ENCODE peak calls at places on chromosomes 2 and 18, in five cellular contexts. B is posterior cingulate gyrus; S is foreskin fibroblast; Q is stimulated activated CD4-positive, alpha-beta T cell treated with anti-CD3 and anti-CD28 coated beads, Interleukin-2, amount 100 ng/mL, for 24 hours; F is RPMI8226. V is an unnamed sample.

GRCh38 chr2:186592137-186592875 is 2.5 kb downstream of the ITGAV start:
- DNase-seq in B (no peak), S (no peak), Q (no peak), F (no peak), V (no peak)

GRCh38 chr18:39494211-39494896 is 1928.8 kb upstream of the CELF4 start:
- DNase-seq in B (no peak), S (no peak), Q (no peak), F (no peak), V (no peak)

GRCh38 chr2:212929116-212929515 is 222.3 kb downstream of the IKZF2 start:
- DNase-seq in B (no peak), S (no peak), Q (no peak), F (no peak), V (no peak)

GRCh38 chr2:121213386-121213785 is 71.6 kb downstream of the TFCP2L1 start:
- DNase-seq in B (no peak), S (no peak), Q (no peak), F (no peak), V (no peak)

GRCh38 chr2:197168705-197169104 is 141.9 kb downstream of the ANKRD44 start:
- DNase-seq in B (peak), S (no peak), Q (peak), F (peak), V (peak)

GRCh38 chr2:239184179-239184578 is 216.6 kb downstream of the HDAC4 start:
- DNase-seq in B (peak), S (no peak), Q (no peak), F (no peak), V (no peak)

GRCh38 chr2:220434365-220434764 is 806.9 kb downstream of the SLC4A3 start:
- DNase-seq in B (no peak), S (peak), Q (no peak), F (no peak), V (no peak)

GRCh38 chr2:48601349-48601748 is 16.3 kb upstream of the GTF2A1L start:
- DNase-seq in B (peak), S (no peak), Q (no peak), F (peak), V (peak)

V was measured in WTC11.